ENCODE peak calls at places on chromosomes 6 and 20, in six cellular contexts. One of them, this sample, is unnamed.

GRCh38 chr6:14031516-14031915 is 86.1 kb upstream of the CD83 start:
- DNase-seq in AG09309: no peak
- DNase-seq in GM06990: no peak
- DNase-seq in neural progenitor cell: no peak
- DNase-seq in psoas muscle: no peak
- DNase-seq in fibroblast of pulmonary artery: no peak
- DNase-seq in this sample: no peak

GRCh38 chr6:123802697-123803455 is 789 bp upstream of the NKAIN2 start:
- DNase-seq in AG09309: peak
- DNase-seq in GM06990: peak
- DNase-seq in neural progenitor cell: peak
- DNase-seq in psoas muscle: peak
- DNase-seq in fibroblast of pulmonary artery: peak
- DNase-seq in this sample: peak

GRCh38 chr6:79574636-79575035 is 37.4 kb upstream of the LCA5 start:
- DNase-seq in AG09309: no peak
- DNase-seq in GM06990: no peak
- DNase-seq in neural progenitor cell: no peak
- DNase-seq in psoas muscle: no peak
- DNase-seq in fibroblast of pulmonary artery: peak
- DNase-seq in this sample: no peak

GRCh38 chr20:59334616-59335300 is 34.3 kb downstream of the EDN3 start:
- DNase-seq in AG09309: no peak
- DNase-seq in GM06990: no peak
- DNase-seq in neural progenitor cell: no peak
- DNase-seq in psoas muscle: no peak
- DNase-seq in fibroblast of pulmonary artery: no peak
- DNase-seq in this sample: no peak

GRCh38 chr6:20875369-20875963 is 341.2 kb downstream of the CDKAL1 start:
- DNase-seq in AG09309: no peak
- DNase-seq in GM06990: no peak
- DNase-seq in neural progenitor cell: peak
- DNase-seq in psoas muscle: no peak
- DNase-seq in fibroblast of pulmonary artery: peak
- DNase-seq in this sample: no peak

GRCh38 chr20:4708036-4708435 is 13.7 kb upstream of the PRND start:
- DNase-seq in AG09309: no peak
- DNase-seq in GM06990: no peak
- DNase-seq in neural progenitor cell: no peak
- DNase-seq in psoas muscle: no peak
- DNase-seq in fibroblast of pulmonary artery: no peak
- DNase-seq in this sample: no peak

GRCh38 chr6:131532476-131533108 is 40.4 kb upstream of the ARG1 start:
- DNase-seq in AG09309: no peak
- DNase-seq in GM06990: peak
- DNase-seq in neural progenitor cell: no peak
- DNase-seq in psoas muscle: no peak
- DNase-seq in fibroblast of pulmonary artery: no peak
- DNase-seq in this sample: no peak

GRCh38 chr6:119742188-119742803 is 392.7 kb upstream of the MAN1A1 start:
- DNase-seq in AG09309: peak
- DNase-seq in GM06990: peak
- DNase-seq in neural progenitor cell: peak
- DNase-seq in psoas muscle: peak
- DNase-seq in fibroblast of pulmonary artery: peak
- DNase-seq in this sample: peak

GRCh38 chr6:33779305-33779704 is 9.6 kb downstream of the LEMD2 start:
- DNase-seq in AG09309: no peak
- DNase-seq in GM06990: no peak
- DNase-seq in neural progenitor cell: peak
- DNase-seq in psoas muscle: no peak
- DNase-seq in fibroblast of pulmonary artery: no peak
- DNase-seq in this sample: no peak

GRCh38 chr20:41098703-41099250 is 38.6 kb upstream of the PLCG1 start:
- DNase-seq in AG09309: peak
- DNase-seq in GM06990: no peak
- DNase-seq in neural progenitor cell: no peak
- DNase-seq in psoas muscle: no peak
- DNase-seq in fibroblast of pulmonary artery: peak
- DNase-seq in this sample: no peak

GRCh38 chr20:64139200-64140081 is 24.8 kb upstream of the MYT1 start:
- DNase-seq in AG09309: no peak
- DNase-seq in GM06990: no peak
- DNase-seq in neural progenitor cell: no peak
- DNase-seq in psoas muscle: no peak
- DNase-seq in fibroblast of pulmonary artery: no peak
- DNase-seq in this sample: no peak

GRCh38 chr20:40545478-40545877 is 143.6 kb downstream of the MAFB start:
- DNase-seq in AG09309: no peak
- DNase-seq in GM06990: no peak
- DNase-seq in neural progenitor cell: no peak
- DNase-seq in psoas muscle: no peak
- DNase-seq in fibroblast of pulmonary artery: no peak
- DNase-seq in this sample: no peak

GRCh38 chr6:154488802-154489437 is 21.6 kb downstream of the CNKSR3 start:
- DNase-seq in AG09309: no peak
- DNase-seq in GM06990: no peak
- DNase-seq in neural progenitor cell: no peak
- DNase-seq in psoas muscle: no peak
- DNase-seq in fibroblast of pulmonary artery: peak
- DNase-seq in this sample: no peak

GRCh38 chr6:159788757-159789376 is 535 bp downstream of the TCP1 start:
- DNase-seq in AG09309: no peak
- DNase-seq in GM06990: peak
- DNase-seq in neural progenitor cell: peak
- DNase-seq in psoas muscle: peak
- DNase-seq in fibroblast of pulmonary artery: peak
- DNase-seq in this sample: no peak

GRCh38 chr6:56845027-56845426 is 109.9 kb upstream of the BEND6 start:
- DNase-seq in AG09309: no peak
- DNase-seq in GM06990: no peak
- DNase-seq in neural progenitor cell: no peak
- DNase-seq in psoas muscle: no peak
- DNase-seq in fibroblast of pulmonary artery: no peak
- DNase-seq in this sample: no peak

GRCh38 chr6:106764353-106764980 is 135.1 kb downstream of the QRSL1 start:
- DNase-seq in AG09309: no peak
- DNase-seq in GM06990: no peak
- DNase-seq in neural progenitor cell: no peak
- DNase-seq in psoas muscle: no peak
- DNase-seq in fibroblast of pulmonary artery: no peak
- DNase-seq in this sample: no peak

GRCh38 chr6:42120895-42121865 is 21.2 kb downstream of the C6orf132 start:
- DNase-seq in AG09309: no peak
- DNase-seq in GM06990: no peak
- DNase-seq in neural progenitor cell: no peak
- DNase-seq in psoas muscle: no peak
- DNase-seq in fibroblast of pulmonary artery: no peak
- DNase-seq in this sample: no peak

GRCh38 chr6:132259070-132259469 is 142.2 kb downstream of the MOXD1 start:
- DNase-seq in AG09309: no peak
- DNase-seq in GM06990: no peak
- DNase-seq in neural progenitor cell: peak
- DNase-seq in psoas muscle: no peak
- DNase-seq in fibroblast of pulmonary artery: peak
- DNase-seq in this sample: peak

GRCh38 chr6:114000066-114000465 is 29.1 kb upstream of the HDAC2 start:
- DNase-seq in AG09309: no peak
- DNase-seq in GM06990: no peak
- DNase-seq in neural progenitor cell: no peak
- DNase-seq in psoas muscle: no peak
- DNase-seq in fibroblast of pulmonary artery: no peak
- DNase-seq in this sample: no peak

GRCh38 chr20:14550655-14551054 is 213.2 kb upstream of the FLRT3 start:
- DNase-seq in AG09309: no peak
- DNase-seq in GM06990: no peak
- DNase-seq in neural progenitor cell: no peak
- DNase-seq in psoas muscle: no peak
- DNase-seq in fibroblast of pulmonary artery: no peak
- DNase-seq in this sample: no peak

GRCh38 chr6:26743941-26744699 is 84.6 kb upstream of the ZNF322 start:
- DNase-seq in AG09309: no peak
- DNase-seq in GM06990: no peak
- DNase-seq in neural progenitor cell: peak
- DNase-seq in psoas muscle: no peak
- DNase-seq in fibroblast of pulmonary artery: no peak
- DNase-seq in this sample: no peak

GRCh38 chr6:128569737-128570438 is 49.5 kb upstream of the PTPRK start:
- DNase-seq in AG09309: peak
- DNase-seq in GM06990: no peak
- DNase-seq in neural progenitor cell: peak
- DNase-seq in psoas muscle: no peak
- DNase-seq in fibroblast of pulmonary artery: peak
- DNase-seq in this sample: peak

GRCh38 chr6:125057392-125058246 is 95.4 kb downstream of the RNF217 start:
- DNase-seq in AG09309: no peak
- DNase-seq in GM06990: no peak
- DNase-seq in neural progenitor cell: no peak
- DNase-seq in psoas muscle: no peak
- DNase-seq in fibroblast of pulmonary artery: no peak
- DNase-seq in this sample: no peak

GRCh38 chr20:12815369-12815768 is 193.4 kb upstream of the SPTLC3 start:
- DNase-seq in AG09309: no peak
- DNase-seq in GM06990: no peak
- DNase-seq in neural progenitor cell: no peak
- DNase-seq in psoas muscle: no peak
- DNase-seq in fibroblast of pulmonary artery: no peak
- DNase-seq in this sample: no peak

GRCh38 chr6:28953039-28953872 is 29.5 kb upstream of the TRIM27 start:
- DNase-seq in AG09309: no peak
- DNase-seq in GM06990: peak
- DNase-seq in neural progenitor cell: peak
- DNase-seq in psoas muscle: no peak
- DNase-seq in fibroblast of pulmonary artery: peak
- DNase-seq in this sample: no peak

GRCh38 chr6:11042750-11043551 is 1.2 kb downstream of the ELOVL2 start:
- DNase-seq in AG09309: no peak
- DNase-seq in GM06990: no peak
- DNase-seq in neural progenitor cell: peak
- DNase-seq in psoas muscle: no peak
- DNase-seq in fibroblast of pulmonary artery: peak
- DNase-seq in this sample: no peak

GRCh38 chr6:72844614-72845013 is 222.8 kb downstream of the KCNQ5 start:
- DNase-seq in AG09309: no peak
- DNase-seq in GM06990: no peak
- DNase-seq in neural progenitor cell: no peak
- DNase-seq in psoas muscle: no peak
- DNase-seq in fibroblast of pulmonary artery: no peak
- DNase-seq in this sample: no peak

GRCh38 chr6:72835749-72836148 is 213.9 kb downstream of the KCNQ5 start:
- DNase-seq in AG09309: no peak
- DNase-seq in GM06990: no peak
- DNase-seq in neural progenitor cell: no peak
- DNase-seq in psoas muscle: no peak
- DNase-seq in fibroblast of pulmonary artery: no peak
- DNase-seq in this sample: no peak

GRCh38 chr6:72836971-72837370 is 215.1 kb downstream of the KCNQ5 start:
- DNase-seq in AG09309: no peak
- DNase-seq in GM06990: no peak
- DNase-seq in neural progenitor cell: no peak
- DNase-seq in psoas muscle: no peak
- DNase-seq in fibroblast of pulmonary artery: no peak
- DNase-seq in this sample: no peak

DNA sequence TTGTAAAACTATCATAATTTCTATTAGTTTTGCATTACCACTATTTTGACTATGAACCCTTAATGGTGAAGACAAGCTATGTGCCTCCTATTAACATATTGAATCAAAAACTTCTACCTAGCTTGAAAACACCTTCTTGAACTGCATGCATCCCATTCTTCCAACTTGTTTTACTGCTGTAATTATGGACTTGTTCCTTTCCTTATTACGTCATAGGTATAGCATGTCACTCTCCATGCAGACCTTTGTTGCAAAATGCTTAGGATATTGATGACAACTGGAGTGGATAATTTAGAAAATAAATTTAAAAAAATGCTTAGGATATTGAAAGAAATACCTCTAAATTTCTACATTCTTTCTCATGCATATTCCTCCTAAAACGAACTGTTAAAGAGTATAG is 219.3 kb downstream of the KCNQ5 start:
- DNase-seq in AG09309: no peak
- DNase-seq in GM06990: no peak
- DNase-seq in neural progenitor cell: no peak
- DNase-seq in psoas muscle: no peak
- DNase-seq in fibroblast of pulmonary artery: no peak
- DNase-seq in this sample: no peak
- TF ChIP-seq CTCF in AG09309: no peak
- TF ChIP-seq CTCF in GM06990: no peak
- TF ChIP-seq CTCF in neural progenitor cell: no peak
- TF ChIP-seq CTCF in psoas muscle: no peak
- TF ChIP-seq CTCF in fibroblast of pulmonary artery: no peak
- TF ChIP-seq CTCF in this sample: no peak

GRCh38 chr6:15342114-15342513 is 96.2 kb downstream of the JARID2 start:
- DNase-seq in AG09309: no peak
- DNase-seq in GM06990: no peak
- DNase-seq in neural progenitor cell: peak
- DNase-seq in psoas muscle: no peak
- DNase-seq in fibroblast of pulmonary artery: no peak
- DNase-seq in this sample: no peak
- TF ChIP-seq CTCF in AG09309: no peak
- TF ChIP-seq CTCF in GM06990: no peak
- TF ChIP-seq CTCF in neural progenitor cell: no peak
- TF ChIP-seq CTCF in psoas muscle: no peak
- TF ChIP-seq CTCF in fibroblast of pulmonary artery: no peak
- TF ChIP-seq CTCF in this sample: no peak

GRCh38 chr20:54197621-54198604 is 10.0 kb upstream of the PFDN4 start:
- DNase-seq in AG09309: peak
- DNase-seq in GM06990: no peak
- DNase-seq in neural progenitor cell: peak
- DNase-seq in psoas muscle: no peak
- DNase-seq in fibroblast of pulmonary artery: peak
- DNase-seq in this sample: peak
- TF ChIP-seq CTCF in AG09309: peak
- TF ChIP-seq CTCF in GM06990: peak
- TF ChIP-seq CTCF in neural progenitor cell: peak
- TF ChIP-seq CTCF in psoas muscle: no peak
- TF ChIP-seq CTCF in fibroblast of pulmonary artery: peak
- TF ChIP-seq CTCF in this sample: peak

GRCh38 chr6:30444451-30444742 is 44.9 kb upstream of the HLA-E start:
- DNase-seq in AG09309: no peak
- DNase-seq in GM06990: no peak
- DNase-seq in neural progenitor cell: no peak
- DNase-seq in psoas muscle: no peak
- DNase-seq in fibroblast of pulmonary artery: no peak
- DNase-seq in this sample: no peak

GRCh38 chr6:30446259-30446658 is 43.0 kb upstream of the HLA-E start:
- DNase-seq in AG09309: no peak
- DNase-seq in GM06990: no peak
- DNase-seq in neural progenitor cell: no peak
- DNase-seq in psoas muscle: no peak
- DNase-seq in fibroblast of pulmonary artery: no peak
- DNase-seq in this sample: no peak

GRCh38 chr6:30443657-30444450 is 45.5 kb upstream of the HLA-E start:
- DNase-seq in AG09309: no peak
- DNase-seq in GM06990: no peak
- DNase-seq in neural progenitor cell: peak
- DNase-seq in psoas muscle: peak
- DNase-seq in fibroblast of pulmonary artery: no peak
- DNase-seq in this sample: no peak

GRCh38 chr6:30450548-30450907 is 38.8 kb upstream of the HLA-E start:
- DNase-seq in AG09309: no peak
- DNase-seq in GM06990: no peak
- DNase-seq in neural progenitor cell: no peak
- DNase-seq in psoas muscle: no peak
- DNase-seq in fibroblast of pulmonary artery: no peak
- DNase-seq in this sample: no peak

GRCh38 chr6:30447237-30447636 is 42.1 kb upstream of the HLA-E start:
- DNase-seq in AG09309: no peak
- DNase-seq in GM06990: no peak
- DNase-seq in neural progenitor cell: peak
- DNase-seq in psoas muscle: no peak
- DNase-seq in fibroblast of pulmonary artery: no peak
- DNase-seq in this sample: no peak
- TF ChIP-seq CTCF in AG09309: peak
- TF ChIP-seq CTCF in GM06990: peak
- TF ChIP-seq CTCF in neural progenitor cell: peak
- TF ChIP-seq CTCF in psoas muscle: no peak
- TF ChIP-seq CTCF in fibroblast of pulmonary artery: peak
- TF ChIP-seq CTCF in this sample: peak

This sample was measured in HFF-Myc.